ENCODE peak calls at places on chromosomes 2 and 18, in eight cellular contexts. G is fibroblast of lung, N is kidney, F is progenitor cell of endocrine pancreas, L is HFF-Myc, S is H9, Q is MCF 10A, J is lower lobe of right lung. B is an unnamed sample.

GRCh38 chr2:121367246-121367900 is 82.4 kb upstream of the TFCP2L1 start:
- DNase-seq in G (no peak), N (no peak), F (no peak), L (no peak), S (no peak), Q (no peak), J (no peak), B (no peak)

GRCh38 chr18:12031836-12032235 is 50.5 kb downstream of the IMPA2 start:
- DNase-seq in G (peak; percentile 90), N (no peak), F (no peak), L (peak; percentile 12), S (no peak), Q (no peak), J (no peak), B (no peak)

GRCh38 chr2:191869178-191869577 is 22.3 kb upstream of the CAVIN2 start:
- DNase-seq in G (peak; percentile 47), N (no peak), F (no peak), L (no peak), S (peak; percentile 86), Q (peak; percentile 60), J (no peak), B (peak; percentile 44)

GRCh38 chr2:167212054-167212648 is 323.9 kb downstream of the XIRP2 start:
- DNase-seq in G (peak; percentile 48), N (no peak), F (no peak), L (peak; percentile 32), S (no peak), Q (peak; percentile 75), J (no peak), B (peak; percentile 43)

GRCh38 chr2:174666312-174666711 is 68.7 kb upstream of the WIPF1 start:
- DNase-seq in G (no peak), N (no peak), F (no peak), L (no peak), S (no peak), Q (no peak), J (no peak), B (no peak)

GRCh38 chr18:13302611-13303267 is 84.2 kb downstream of the LDLRAD4 start:
- DNase-seq in G (no peak), N (no peak), F (no peak), L (no peak), S (no peak), Q (no peak), J (no peak), B (no peak)

GRCh38 chr18:46899274-46899948 is 17.9 kb downstream of the PIAS2 start:
- DNase-seq in G (peak; percentile 19), N (no peak), F (no peak), L (no peak), S (peak; percentile 71), Q (no peak), J (no peak), B (no peak)

GRCh38 chr2:85924522-85924921 is 35.7 kb upstream of the ST3GAL5 start:
- DNase-seq in G (peak; percentile 51), N (no peak), F (no peak), L (no peak), S (no peak), Q (peak; percentile 92), J (no peak), B (no peak)

GRCh38 chr2:128516938-128517337 is 198.3 kb upstream of the HS6ST1 start:
- DNase-seq in G (no peak), N (no peak), F (no peak), L (no peak), S (peak; percentile 12), Q (no peak), J (no peak), B (no peak)

GRCh38 chr2:238339395-238339780 is 19.1 kb downstream of the TRAF3IP1 start:
- DNase-seq in G (no peak), N (no peak), F (no peak), L (no peak), S (no peak), Q (peak; percentile 34), J (no peak), B (no peak)

GRCh38 chr18:10351221-10351795 is 103.1 kb upstream of the APCDD1 start:
- DNase-seq in G (peak; percentile 47), N (no peak), F (no peak), L (no peak), S (no peak), Q (no peak), J (no peak), B (no peak)

GRCh38 chr18:13378150-13378549 is 159.6 kb downstream of the LDLRAD4 start:
- DNase-seq in G (no peak), N (no peak), F (no peak), L (no peak), S (no peak), Q (no peak), J (no peak), B (no peak)

GRCh38 chr18:44098551-44099098 is 582.1 kb upstream of the SETBP1 start:
- DNase-seq in G (peak; percentile 50), N (no peak), F (no peak), L (no peak), S (peak; percentile 69), Q (peak; percentile 49), J (no peak), B (no peak)

GRCh38 chr2:222722327-222722946 is 51.0 kb downstream of the MOGAT1 start:
- DNase-seq in G (peak; percentile 88), N (no peak), F (no peak), L (peak; percentile 62), S (no peak), Q (no peak), J (no peak), B (no peak)

DNA sequence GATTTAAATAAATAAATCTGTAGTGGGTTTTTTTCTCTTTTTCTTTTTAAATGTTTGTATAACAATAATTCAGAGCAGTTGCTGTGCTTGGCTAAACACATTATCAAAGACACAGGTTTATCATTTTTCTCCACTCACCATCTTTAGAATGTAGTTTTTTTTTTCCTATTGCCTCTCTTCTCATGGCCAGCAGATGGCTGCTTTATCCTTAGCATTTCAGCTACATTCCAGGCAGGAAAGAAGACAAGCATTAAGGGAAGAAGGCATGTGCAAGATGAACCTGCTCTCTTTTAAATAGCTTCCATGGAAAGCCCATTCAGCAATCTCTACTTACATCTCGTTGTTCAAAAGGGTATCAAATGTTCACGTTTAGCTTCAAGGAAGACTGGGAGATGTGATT is 42.6 kb downstream of the ARHGAP15 start:
- DNase-seq in G (peak; percentile 16), N (no peak), F (no peak), L (no peak), S (no peak), Q (peak; percentile 12), J (no peak), B (no peak)
- TF ChIP-seq CTCF in G (peak; percentile 55), N (no peak), F (peak; percentile 44), L (no peak), S (peak; percentile 66), Q (no peak), J (peak; percentile 26), B (peak; percentile 32)

GRCh38 chr2:39123436-39123999 is 2.7 kb upstream of the SOS1 start:
- DNase-seq in G (no peak), N (no peak), F (no peak), L (no peak), S (no peak), Q (no peak), J (no peak), B (no peak)

GRCh38 chr2:39120771-39121522 is at the start of gene SOS1:
- DNase-seq in G (peak; percentile 92), N (peak; percentile 98), F (peak; percentile 97), L (peak; percentile 83), S (peak; percentile 94), Q (peak; percentile 93), J (peak; percentile 98), B (peak; percentile 98)

GRCh38 chr2:39121523-39122063 is 742 bp upstream of the SOS1 start:
- DNase-seq in G (peak; percentile 35), N (no peak), F (no peak), L (no peak), S (no peak), Q (no peak), J (no peak), B (no peak)

GRCh38 chr2:39124770-39125075 is 3.9 kb upstream of the SOS1 start:
- DNase-seq in G (no peak), N (no peak), F (peak; percentile 15), L (no peak), S (no peak), Q (no peak), J (no peak), B (peak; percentile 40)

DNA sequence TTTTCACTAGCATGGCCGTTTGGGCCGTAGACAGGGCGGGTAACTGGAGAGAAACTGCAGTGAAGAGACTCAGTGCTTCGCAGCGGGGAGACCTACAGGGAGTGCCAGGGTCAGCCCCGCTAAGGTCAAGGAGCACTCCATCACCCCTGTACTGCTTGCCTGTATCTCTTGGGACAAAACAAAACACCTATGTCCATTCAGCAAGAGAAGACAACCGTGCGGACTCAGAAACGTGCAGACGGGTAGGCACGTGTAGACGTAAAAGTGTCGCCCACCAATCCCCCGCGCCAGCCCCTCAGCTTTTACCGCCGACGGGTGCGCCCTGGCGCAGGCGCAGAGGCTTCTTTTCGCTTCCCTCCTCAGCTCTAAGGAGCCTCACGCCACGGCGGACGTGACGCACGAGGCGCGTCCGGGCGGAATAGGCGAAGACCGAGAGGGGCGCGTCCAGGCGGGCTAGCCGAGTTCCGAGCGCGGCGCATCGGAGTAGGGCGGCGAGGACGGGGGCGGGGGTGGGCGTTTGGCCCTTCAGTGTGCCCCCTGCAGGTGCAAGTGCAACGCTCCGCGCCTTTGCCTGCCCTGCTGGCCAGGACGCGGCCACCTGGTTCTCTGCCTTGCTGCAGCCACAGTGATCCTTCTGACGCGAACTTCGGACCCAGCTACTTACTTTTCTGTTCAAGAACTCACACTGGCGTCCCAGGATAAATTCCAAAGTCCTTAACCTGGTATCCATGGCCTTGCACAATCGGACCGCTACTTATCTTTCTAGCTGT is 3.3 kb upstream of the SOS1 start:
- DNase-seq in G (peak; percentile 96), N (peak; percentile 98), F (peak; percentile 97), L (peak; percentile 88), S (peak; percentile 99), Q (peak; percentile 93), J (peak; percentile 98), B (peak; percentile 98)
- TF ChIP-seq CTCF in G (peak; percentile 50), N (peak; percentile 36), F (peak; percentile 88), L (peak; percentile 55), S (peak; percentile 82), Q (peak; percentile 35), J (peak; percentile 71), B (peak; percentile 59)

DNA sequence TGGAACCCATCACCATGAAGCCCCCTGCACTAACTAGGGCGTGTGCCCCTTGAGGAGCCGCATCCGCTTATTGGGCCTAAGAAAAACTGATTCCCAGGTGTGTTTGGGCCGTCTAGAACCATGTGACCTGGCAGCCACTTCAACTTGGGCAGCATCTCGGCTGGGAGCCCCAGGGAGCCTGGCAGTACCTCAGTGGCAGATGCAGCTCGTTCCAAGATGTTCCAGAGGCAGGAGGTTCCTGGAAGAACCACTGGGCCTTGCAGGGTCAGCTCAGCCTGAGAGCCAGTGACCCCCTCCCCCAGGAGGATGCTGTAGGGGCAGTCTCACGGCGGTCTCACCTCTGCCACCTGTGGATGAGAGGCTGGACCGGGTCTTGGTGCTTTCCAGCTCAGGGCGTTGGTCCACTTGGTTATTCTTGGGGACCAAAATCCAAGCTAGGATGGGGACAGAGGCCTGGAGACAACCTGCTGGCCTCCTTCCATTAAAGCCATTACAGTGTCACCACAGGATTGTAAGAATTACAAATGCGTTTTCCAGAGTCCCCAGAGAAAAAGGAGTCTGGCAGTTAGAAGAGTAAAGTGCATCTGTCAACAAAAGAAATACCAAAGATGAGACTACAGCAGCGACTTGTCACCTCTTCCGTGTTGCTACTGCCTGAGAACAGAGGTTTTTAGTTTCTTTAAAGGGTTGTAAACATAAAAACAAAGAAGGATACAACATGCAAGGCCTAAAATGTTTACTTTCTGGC is 235.5 kb downstream of the AGAP1 start:
- DNase-seq in G (no peak), N (no peak), F (no peak), L (no peak), S (no peak), Q (no peak), J (no peak), B (no peak)
- TF ChIP-seq CTCF in G (no peak), N (no peak), F (no peak), L (no peak), S (no peak), Q (no peak), J (no peak), B (no peak)

GRCh38 chr2:46276652-46277051 is 20.6 kb upstream of the EPAS1 start:
- DNase-seq in G (peak; percentile 39), N (no peak), F (no peak), L (no peak), S (no peak), Q (peak; percentile 7), J (no peak), B (no peak)
- TF ChIP-seq CTCF in G (peak; percentile 44), N (peak; percentile 20), F (no peak), L (peak; percentile 35), S (peak; percentile 25), Q (no peak), J (peak; percentile 37), B (peak; percentile 26)

B was measured in nephron progenitor cell.